ENCODE peak calls at places on chromosomes 4 and X, in eight cellular contexts. One of them, this sample, is unnamed.

GRCh38 chrX:7286461-7286860 is 138.5 kb upstream of the PUDP start:
- DNase-seq in esophagus squamous epithelium: no peak
- DNase-seq in astrocyte of the spinal cord: no peak
- DNase-seq in cardiac muscle cell: no peak
- DNase-seq in A549: no peak
- DNase-seq in ascending aorta: no peak
- DNase-seq in epithelial cell of esophagus: peak
- DNase-seq in ovary: no peak
- DNase-seq in this sample: no peak

GRCh38 chr4:170202721-170203120 is 113.0 kb upstream of the AADAT start:
- DNase-seq in astrocyte of the spinal cord: no peak
- DNase-seq in A549: no peak
- DNase-seq in ascending aorta: no peak
- DNase-seq in cardiac muscle cell: no peak
- DNase-seq in esophagus squamous epithelium: no peak
- DNase-seq in epithelial cell of esophagus: no peak
- DNase-seq in ovary: no peak
- DNase-seq in this sample: no peak

GRCh38 chr4:537436-538264 is 38.4 kb downstream of the TMEM271 start:
- DNase-seq in A549: no peak
- DNase-seq in cardiac muscle cell: no peak
- DNase-seq in ascending aorta: no peak
- DNase-seq in epithelial cell of esophagus: no peak
- DNase-seq in ovary: no peak
- DNase-seq in astrocyte of the spinal cord: no peak
- DNase-seq in esophagus squamous epithelium: no peak
- DNase-seq in this sample: no peak

GRCh38 chrX:12210196-12210815 is 72.0 kb downstream of the FRMPD4 start:
- DNase-seq in esophagus squamous epithelium: no peak
- DNase-seq in cardiac muscle cell: no peak
- DNase-seq in A549: peak
- DNase-seq in ovary: no peak
- DNase-seq in ascending aorta: no peak
- DNase-seq in epithelial cell of esophagus: peak
- DNase-seq in astrocyte of the spinal cord: peak
- DNase-seq in this sample: no peak

GRCh38 chr4:176002007-176002623 is 63.5 kb upstream of the WDR17 start:
- DNase-seq in ovary: no peak
- DNase-seq in ascending aorta: no peak
- DNase-seq in A549: peak
- DNase-seq in esophagus squamous epithelium: no peak
- DNase-seq in epithelial cell of esophagus: peak
- DNase-seq in astrocyte of the spinal cord: no peak
- DNase-seq in cardiac muscle cell: peak
- DNase-seq in this sample: no peak

GRCh38 chrX:137565921-137566745 is at the start of gene ZIC3:
- DNase-seq in ascending aorta: no peak
- DNase-seq in ovary: no peak
- DNase-seq in esophagus squamous epithelium: no peak
- DNase-seq in cardiac muscle cell: peak
- DNase-seq in A549: no peak
- DNase-seq in epithelial cell of esophagus: peak
- DNase-seq in astrocyte of the spinal cord: peak
- DNase-seq in this sample: peak

GRCh38 chrX:18441780-18442367 is 16.5 kb downstream of the CDKL5 start:
- DNase-seq in cardiac muscle cell: no peak
- DNase-seq in epithelial cell of esophagus: no peak
- DNase-seq in esophagus squamous epithelium: no peak
- DNase-seq in astrocyte of the spinal cord: no peak
- DNase-seq in ascending aorta: no peak
- DNase-seq in ovary: no peak
- DNase-seq in A549: no peak
- DNase-seq in this sample: no peak

GRCh38 chr4:84916233-84916632 is 50.3 kb downstream of the WDFY3 start:
- DNase-seq in esophagus squamous epithelium: no peak
- DNase-seq in cardiac muscle cell: no peak
- DNase-seq in astrocyte of the spinal cord: no peak
- DNase-seq in ovary: no peak
- DNase-seq in A549: no peak
- DNase-seq in ascending aorta: no peak
- DNase-seq in epithelial cell of esophagus: no peak
- DNase-seq in this sample: no peak

DNA sequence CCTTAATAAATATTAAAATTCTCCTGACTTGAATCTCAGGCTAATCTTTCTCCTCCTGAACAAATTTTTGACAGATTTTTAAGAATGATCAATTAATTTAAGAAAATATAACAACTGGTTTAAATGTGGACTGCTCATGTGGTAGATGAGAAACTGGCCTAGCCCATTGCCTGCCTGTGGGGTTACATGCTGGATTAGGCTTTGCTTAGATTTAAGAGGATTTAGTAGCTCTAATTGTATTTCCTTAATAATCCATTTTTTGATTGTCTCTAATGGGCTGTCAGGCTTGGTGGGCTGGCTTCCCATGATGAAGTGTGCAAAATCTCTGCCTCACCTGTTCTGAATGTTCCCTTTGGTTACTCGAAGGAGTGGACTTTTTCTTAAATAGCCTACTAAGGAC is 27.8 kb upstream of the LIMCH1 start:
- DNase-seq in A549: no peak
- DNase-seq in epithelial cell of esophagus: no peak
- DNase-seq in esophagus squamous epithelium: no peak
- DNase-seq in ascending aorta: no peak
- DNase-seq in cardiac muscle cell: no peak
- DNase-seq in astrocyte of the spinal cord: no peak
- DNase-seq in ovary: no peak
- DNase-seq in this sample: no peak
- H3K4me3 ChIP-seq in A549: no peak
- H3K4me3 ChIP-seq in epithelial cell of esophagus: no peak
- H3K4me3 ChIP-seq in esophagus squamous epithelium: no peak
- H3K4me3 ChIP-seq in ascending aorta: no peak
- H3K4me3 ChIP-seq in cardiac muscle cell: no peak
- H3K4me3 ChIP-seq in astrocyte of the spinal cord: no peak
- H3K4me3 ChIP-seq in ovary: no peak
- H3K4me3 ChIP-seq in this sample: no peak

GRCh38 chr4:148999924-149000323 is 557.7 kb upstream of the NR3C2 start:
- DNase-seq in esophagus squamous epithelium: no peak
- DNase-seq in epithelial cell of esophagus: no peak
- DNase-seq in ascending aorta: no peak
- DNase-seq in A549: no peak
- DNase-seq in ovary: no peak
- DNase-seq in astrocyte of the spinal cord: no peak
- DNase-seq in cardiac muscle cell: no peak
- DNase-seq in this sample: no peak

GRCh38 chr4:148998719-148999118 is 556.5 kb upstream of the NR3C2 start:
- DNase-seq in ascending aorta: no peak
- DNase-seq in ovary: no peak
- DNase-seq in epithelial cell of esophagus: peak
- DNase-seq in astrocyte of the spinal cord: peak
- DNase-seq in A549: no peak
- DNase-seq in cardiac muscle cell: peak
- DNase-seq in esophagus squamous epithelium: no peak
- DNase-seq in this sample: no peak
- TF ChIP-seq CTCF in ascending aorta: no peak
- TF ChIP-seq CTCF in ovary: no peak
- TF ChIP-seq CTCF in epithelial cell of esophagus: peak
- TF ChIP-seq CTCF in astrocyte of the spinal cord: peak
- TF ChIP-seq CTCF in A549: no peak
- TF ChIP-seq CTCF in cardiac muscle cell: peak
- TF ChIP-seq CTCF in esophagus squamous epithelium: peak
- TF ChIP-seq CTCF in this sample: no peak

GRCh38 chrX:3584415-3584996 is 128.9 kb downstream of the PRKX start:
- DNase-seq in ascending aorta: no peak
- DNase-seq in cardiac muscle cell: no peak
- DNase-seq in esophagus squamous epithelium: no peak
- DNase-seq in astrocyte of the spinal cord: no peak
- DNase-seq in ovary: no peak
- DNase-seq in A549: no peak
- DNase-seq in epithelial cell of esophagus: no peak
- DNase-seq in this sample: no peak
- H3K4me3 ChIP-seq in ascending aorta: no peak
- H3K4me3 ChIP-seq in cardiac muscle cell: no peak
- H3K4me3 ChIP-seq in esophagus squamous epithelium: no peak
- H3K4me3 ChIP-seq in astrocyte of the spinal cord: no peak
- H3K4me3 ChIP-seq in ovary: no peak
- H3K4me3 ChIP-seq in A549: no peak
- H3K4me3 ChIP-seq in epithelial cell of esophagus: no peak
- H3K4me3 ChIP-seq in this sample: no peak

GRCh38 chr4:36327400-36327799 is 46.0 kb downstream of the DTHD1 start:
- DNase-seq in esophagus squamous epithelium: no peak
- DNase-seq in A549: no peak
- DNase-seq in cardiac muscle cell: no peak
- DNase-seq in ascending aorta: no peak
- DNase-seq in astrocyte of the spinal cord: no peak
- DNase-seq in ovary: no peak
- DNase-seq in epithelial cell of esophagus: no peak
- DNase-seq in this sample: no peak
- TF ChIP-seq CTCF in esophagus squamous epithelium: no peak
- TF ChIP-seq CTCF in A549: no peak
- TF ChIP-seq CTCF in cardiac muscle cell: no peak
- TF ChIP-seq CTCF in ascending aorta: no peak
- TF ChIP-seq CTCF in astrocyte of the spinal cord: no peak
- TF ChIP-seq CTCF in ovary: no peak
- TF ChIP-seq CTCF in epithelial cell of esophagus: no peak
- TF ChIP-seq CTCF in this sample: no peak

GRCh38 chr4:174383783-174384182 is 100.1 kb downstream of the CEP44 start:
- DNase-seq in esophagus squamous epithelium: no peak
- DNase-seq in ascending aorta: no peak
- DNase-seq in A549: no peak
- DNase-seq in epithelial cell of esophagus: no peak
- DNase-seq in ovary: no peak
- DNase-seq in astrocyte of the spinal cord: no peak
- DNase-seq in cardiac muscle cell: no peak
- DNase-seq in this sample: no peak
- H3K4me3 ChIP-seq in esophagus squamous epithelium: no peak
- H3K4me3 ChIP-seq in ascending aorta: no peak
- H3K4me3 ChIP-seq in A549: no peak
- H3K4me3 ChIP-seq in epithelial cell of esophagus: no peak
- H3K4me3 ChIP-seq in ovary: no peak
- H3K4me3 ChIP-seq in astrocyte of the spinal cord: no peak
- H3K4me3 ChIP-seq in cardiac muscle cell: no peak
- H3K4me3 ChIP-seq in this sample: no peak

DNA sequence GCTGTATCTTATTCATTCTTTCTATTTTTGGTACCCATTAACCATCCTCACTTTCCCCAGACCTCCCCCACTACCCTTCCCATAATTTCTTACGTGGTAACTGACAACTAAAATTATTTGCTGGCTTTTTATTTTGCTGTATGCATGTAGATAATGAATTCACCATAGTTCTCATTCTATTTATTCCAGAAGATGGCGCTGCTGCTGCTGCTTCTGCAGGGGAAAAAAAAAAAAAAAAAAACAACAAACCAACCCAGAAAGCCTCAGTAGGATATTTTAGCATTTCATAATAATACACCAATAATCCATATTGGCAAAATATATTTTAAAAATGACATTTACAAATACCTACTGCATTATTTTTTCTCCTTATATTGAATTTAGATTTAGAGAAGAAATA is 416.6 kb upstream of the MAGEB18 start:
- DNase-seq in astrocyte of the spinal cord: peak
- DNase-seq in ascending aorta: no peak
- DNase-seq in cardiac muscle cell: peak
- DNase-seq in ovary: no peak
- DNase-seq in esophagus squamous epithelium: no peak
- DNase-seq in A549: no peak
- DNase-seq in epithelial cell of esophagus: peak
- DNase-seq in this sample: no peak
- TF ChIP-seq CTCF in astrocyte of the spinal cord: peak
- TF ChIP-seq CTCF in ascending aorta: no peak
- TF ChIP-seq CTCF in cardiac muscle cell: peak
- TF ChIP-seq CTCF in ovary: no peak
- TF ChIP-seq CTCF in esophagus squamous epithelium: no peak
- TF ChIP-seq CTCF in A549: peak
- TF ChIP-seq CTCF in epithelial cell of esophagus: peak
- TF ChIP-seq CTCF in this sample: no peak

GRCh38 chrX:153974003-153974725 is 1.6 kb downstream of the TMEM187 start:
- DNase-seq in ascending aorta: no peak
- DNase-seq in epithelial cell of esophagus: no peak
- DNase-seq in esophagus squamous epithelium: no peak
- DNase-seq in ovary: peak
- DNase-seq in astrocyte of the spinal cord: no peak
- DNase-seq in cardiac muscle cell: no peak
- DNase-seq in A549: no peak
- DNase-seq in this sample: no peak
- H3K4me3 ChIP-seq in ascending aorta: peak
- H3K4me3 ChIP-seq in epithelial cell of esophagus: no peak
- H3K4me3 ChIP-seq in esophagus squamous epithelium: peak
- H3K4me3 ChIP-seq in ovary: no peak
- H3K4me3 ChIP-seq in astrocyte of the spinal cord: no peak
- H3K4me3 ChIP-seq in cardiac muscle cell: no peak
- H3K4me3 ChIP-seq in A549: peak
- H3K4me3 ChIP-seq in this sample: no peak

GRCh38 chr4:23613782-23614181 is 276.1 kb downstream of the PPARGC1A start:
- DNase-seq in astrocyte of the spinal cord: no peak
- DNase-seq in epithelial cell of esophagus: no peak
- DNase-seq in ovary: no peak
- DNase-seq in cardiac muscle cell: no peak
- DNase-seq in A549: no peak
- DNase-seq in esophagus squamous epithelium: no peak
- DNase-seq in ascending aorta: no peak
- DNase-seq in this sample: no peak

GRCh38 chr4:23614284-23614892 is 275.5 kb downstream of the PPARGC1A start:
- DNase-seq in esophagus squamous epithelium: no peak
- DNase-seq in epithelial cell of esophagus: peak
- DNase-seq in ascending aorta: no peak
- DNase-seq in astrocyte of the spinal cord: peak
- DNase-seq in A549: peak
- DNase-seq in cardiac muscle cell: peak
- DNase-seq in ovary: no peak
- DNase-seq in this sample: no peak
- TF ChIP-seq CTCF in esophagus squamous epithelium: peak
- TF ChIP-seq CTCF in epithelial cell of esophagus: peak
- TF ChIP-seq CTCF in ascending aorta: no peak
- TF ChIP-seq CTCF in astrocyte of the spinal cord: peak
- TF ChIP-seq CTCF in A549: no peak
- TF ChIP-seq CTCF in cardiac muscle cell: peak
- TF ChIP-seq CTCF in ovary: no peak
- TF ChIP-seq CTCF in this sample: no peak